ENCODE peak calls at places on chromosomes 6 and 20, in eight cellular contexts. B is GDM1, L is NCI-H2081, Q is hypothalamus, E is D721Med, C is iPS DF 6.9, U is neuronal stem cell, I is M059J. K is an unnamed sample.
A peak's percentile ranks its signal among the peaks of the same experiment; 100 is the strongest.

GRCh38 chr6:148771212-148771601 is 24.4 kb downstream of the UST start:
- DNase-seq in C (no peak), B (no peak), U (no peak), L (peak; percentile 33), E (no peak), Q (no peak), I (no peak), K (no peak)

GRCh38 chr6:162538643-162539064 is 188.9 kb downstream of the PRKN start:
- DNase-seq in B (no peak), I (no peak), L (peak; percentile 77), U (no peak), Q (no peak), C (no peak), E (no peak), K (no peak)

GRCh38 chr6:91822581-91822980 is 1235.7 kb upstream of the MAP3K7 start:
- DNase-seq in B (no peak), U (no peak), E (no peak), L (no peak), C (no peak), I (no peak), Q (no peak), K (no peak)

GRCh38 chr20:14536738-14537137 is 199.3 kb upstream of the FLRT3 start:
- DNase-seq in I (no peak), E (no peak), B (no peak), Q (no peak), L (no peak), U (no peak), C (no peak), K (no peak)

GRCh38 chr6:93447874-93448273 is 28.5 kb upstream of the EPHA7 start:
- DNase-seq in U (no peak), Q (no peak), B (no peak), L (peak; percentile 38), I (no peak), E (no peak), C (no peak), K (no peak)

GRCh38 chr6:75317503-75318206 is 33.1 kb upstream of the TMEM30A start:
- DNase-seq in E (no peak), U (no peak), L (no peak), Q (no peak), B (no peak), I (peak; percentile 78), C (no peak), K (no peak)

GRCh38 chr6:33313105-33313708 is 671 bp downstream of the TAPBP start:
- DNase-seq in C (no peak), L (peak; percentile 34), Q (peak; percentile 23), B (peak; percentile 51), I (peak; percentile 58), E (no peak), U (no peak), K (no peak)

GRCh38 chr20:45701873-45702272 is at the start of gene WFDC13:
- DNase-seq in Q (no peak), U (no peak), L (no peak), E (no peak), I (no peak), C (no peak), B (no peak), K (no peak)

GRCh38 chr6:32852844-32853540 is 512 bp downstream of the TAP1 start:
- DNase-seq in U (no peak), C (no peak), L (peak; percentile 10), E (peak; percentile 35), B (peak; percentile 40), I (peak; percentile 56), Q (peak; percentile 49), K (peak; percentile 27)

GRCh38 chr6:5123296-5124135 is 38.4 kb downstream of the PPP1R3G start:
- DNase-seq in E (no peak), U (no peak), I (no peak), B (no peak), Q (no peak), L (no peak), C (no peak), K (no peak)

GRCh38 chr6:20724443-20724842 is 190.2 kb downstream of the CDKAL1 start:
- DNase-seq in I (no peak), C (no peak), Q (no peak), U (no peak), E (no peak), L (no peak), B (no peak), K (no peak)

GRCh38 chr20:5077761-5078387 is 41.9 kb downstream of the PCNA start:
- DNase-seq in Q (no peak), L (no peak), U (no peak), B (no peak), C (no peak), E (no peak), I (no peak), K (no peak)

GRCh38 chr6:157235600-157236039 is 87.7 kb downstream of the TMEM242 start:
- DNase-seq in B (no peak), I (peak; percentile 72), C (no peak), Q (no peak), E (no peak), U (peak; percentile 60), L (no peak), K (peak; percentile 71)

GRCh38 chr20:10111144-10111771 is 76.5 kb downstream of the ANKEF1 start:
- DNase-seq in B (no peak), E (no peak), L (peak; percentile 84), Q (no peak), I (peak; percentile 84), U (no peak), C (no peak), K (no peak)

GRCh38 chr6:140623498-140623897 is 1249.0 kb upstream of the CITED2 start:
- DNase-seq in C (no peak), I (peak; percentile 94), Q (no peak), B (no peak), L (no peak), E (no peak), U (no peak), K (no peak)

GRCh38 chr20:1423625-1424106 is 30.8 kb upstream of the FKBP1A start:
- DNase-seq in U (peak; percentile 54), B (no peak), I (peak; percentile 78), L (peak; percentile 71), Q (no peak), C (peak; percentile 80), E (no peak), K (peak; percentile 61)

GRCh38 chr6:113047148-113047547 is 700.0 kb downstream of the RFPL4B start:
- DNase-seq in L (no peak), B (no peak), C (no peak), U (no peak), E (no peak), Q (no peak), I (peak; percentile 86), K (no peak)

GRCh38 chr20:21607971-21608735 is 94.3 kb upstream of the NKX2-2 start:
- DNase-seq in I (peak; percentile 66), Q (peak; percentile 53), U (no peak), B (no peak), C (no peak), E (no peak), L (peak; percentile 93), K (peak; percentile 39)

GRCh38 chr6:27517928-27518787 is 45.3 kb upstream of the ZNF184 start:
- DNase-seq in B (no peak), I (peak; percentile 34), L (peak; percentile 15), C (no peak), E (no peak), Q (no peak), U (no peak), K (no peak)

GRCh38 chr20:17972121-17972520 is 3.3 kb downstream of the MGME1 start:
- DNase-seq in Q (no peak), I (peak; percentile 55), C (no peak), L (no peak), U (no peak), B (no peak), E (no peak), K (no peak)

GRCh38 chr6:11366183-11366933 is 133.9 kb upstream of the NEDD9 start:
- DNase-seq in I (no peak), L (no peak), U (no peak), B (no peak), Q (no peak), E (no peak), C (no peak), K (no peak)

GRCh38 chr6:37373822-37374514 is 20.2 kb downstream of the RNF8 start:
- DNase-seq in I (peak; percentile 30), Q (no peak), U (no peak), C (no peak), E (no peak), B (no peak), L (no peak), K (no peak)

GRCh38 chr6:136922680-136922996 is 537 bp downstream of the SLC35D3 start:
- DNase-seq in Q (no peak), L (peak; percentile 47), U (no peak), I (no peak), E (no peak), C (no peak), B (no peak), K (no peak)

GRCh38 chr6:51842487-51843469 is 244.6 kb downstream of the PKHD1 start:
- DNase-seq in L (peak; percentile 30), Q (no peak), B (no peak), E (no peak), C (no peak), U (peak; percentile 33), I (no peak), K (peak; percentile 6)

GRCh38 chr20:49328790-49329189 is 50.9 kb upstream of the ZNFX1 start:
- DNase-seq in I (no peak), E (no peak), L (no peak), C (no peak), B (no peak), U (no peak), Q (no peak), K (no peak)

GRCh38 chr6:169213814-169214520 is 39.7 kb downstream of the THBS2 start:
- DNase-seq in C (no peak), L (no peak), Q (no peak), I (no peak), U (no peak), E (no peak), B (no peak), K (no peak)

GRCh38 chr6:132072831-132073230 is 121.7 kb upstream of the CCN2 start:
- DNase-seq in Q (no peak), E (no peak), L (no peak), B (no peak), I (no peak), C (no peak), U (no peak), K (no peak)

GRCh38 chr20:5215592-5216304 is 88.9 kb downstream of the CDS2 start:
- DNase-seq in L (no peak), C (no peak), Q (no peak), E (no peak), B (no peak), I (peak; percentile 62), U (no peak), K (no peak)

GRCh38 chr6:118669561-118669960 is 18.2 kb upstream of the CEP85L start:
- DNase-seq in L (no peak), U (no peak), I (no peak), C (no peak), Q (no peak), E (no peak), B (no peak), K (no peak)

GRCh38 chr6:87675004-87675681 is 26.9 kb downstream of the AKIRIN2 start:
- DNase-seq in L (no peak), U (no peak), B (no peak), I (no peak), Q (no peak), C (no peak), E (no peak), K (no peak)

GRCh38 chr20:63497946-63498935 is 642 bp downstream of the EEF1A2 start:
- DNase-seq in L (no peak), U (no peak), I (peak; percentile 89), Q (no peak), E (no peak), C (no peak), B (no peak), K (no peak)

GRCh38 chr6:105482227-105482839 is 79.5 kb upstream of the PREP start:
- DNase-seq in L (no peak), E (no peak), C (no peak), Q (no peak), U (no peak), I (peak; percentile 87), B (no peak), K (peak; percentile 10)